ENCODE peak calls at places on chromosomes 3 and 15, in four cellular contexts. Z is dermis blood vessel endothelial cell, L is NCI-H1105, H is RKO. K is an unnamed sample.

GRCh38 chr3:138114988-138115971 is at the start of gene DZIP1L:
- DNase-seq in Z (peak), L (peak), H (peak), K (peak)

GRCh38 chr3:73431136-73431933 is 193.4 kb downstream of the PDZRN3 start:
- DNase-seq in Z (no peak), L (peak), H (no peak), K (no peak)

GRCh38 chr15:85649372-85649771 is 145.4 kb downstream of the KLHL25 start:
- DNase-seq in Z (peak), H (peak), L (no peak), K (peak)

GRCh38 chr15:35871812-35872211 is 325.8 kb upstream of the DPH6 start:
- DNase-seq in L (no peak), H (no peak), Z (no peak), K (no peak)

GRCh38 chr3:23537006-23537620 is 268.6 kb upstream of the UBE2E1 start:
- DNase-seq in L (peak), H (no peak), Z (no peak), K (no peak)

GRCh38 chr15:76234337-76234889 is 76.9 kb downstream of the ETFA start:
- DNase-seq in Z (no peak), L (peak), H (no peak), K (no peak)

GRCh38 chr3:135075157-135075556 is 280.1 kb downstream of the EPHB1 start:
- DNase-seq in H (no peak), Z (no peak), L (no peak), K (no peak)

GRCh38 chr3:148309390-148310035 is 388.2 kb upstream of the AGTR1 start:
- DNase-seq in Z (peak), H (peak), L (peak), K (peak)

GRCh38 chr3:105521803-105522202 is 155.1 kb downstream of the ALCAM start:
- DNase-seq in Z (no peak), L (no peak), H (no peak), K (no peak)

GRCh38 chr15:67090297-67091072 is 25.1 kb downstream of the SMAD3 start:
- DNase-seq in H (no peak), L (no peak), Z (no peak), K (no peak)

GRCh38 chr3:72818915-72819314 is 29.3 kb downstream of the SHQ1 start:
- DNase-seq in L (no peak), H (no peak), Z (peak), K (peak)

GRCh38 chr3:111159391-111159790 is 87.8 kb downstream of the NECTIN3 start:
- DNase-seq in Z (no peak), L (no peak), H (no peak), K (peak)

GRCh38 chr3:58116161-58116955 is 94.4 kb downstream of the DNASE1L3 start:
- DNase-seq in H (no peak), Z (no peak), L (no peak), K (no peak)

GRCh38 chr3:131591394-131591990 is 88.7 kb upstream of the MRPL3 start:
- DNase-seq in L (no peak), H (peak), Z (no peak), K (peak)

GRCh38 chr15:43241100-43241499 is 20.3 kb upstream of the EPB42 start:
- DNase-seq in L (no peak), H (no peak), Z (no peak), K (no peak)

GRCh38 chr3:27596334-27596841 is 112.2 kb upstream of the SLC4A7 start:
- DNase-seq in H (no peak), Z (no peak), L (no peak), K (no peak)

GRCh38 chr3:108159865-108160264 is 62.4 kb downstream of the IFT57 start:
- DNase-seq in Z (peak), H (no peak), L (no peak), K (peak)

GRCh38 chr3:64518950-64519349 is 168.8 kb downstream of the ADAMTS9 start:
- DNase-seq in H (no peak), L (no peak), Z (no peak), K (no peak)

K was measured in lung microvascular endothelial cell.